ENCODE peak calls at places on chromosomes 5 and 9, in five cellular contexts. B is fibroblast of lung; R is CD8-positive, alpha-beta memory T cell; V is MM.1S; Y is thoracic aorta. N is an unnamed sample.
A peak's percentile ranks its signal among the peaks of the same experiment; 100 is the strongest.

GRCh38 chr5:33894566-33894965 is 2.8 kb upstream of the ADAMTS12 start:
- DNase-seq in V (no peak), B (no peak), Y (no peak), R (no peak), N (no peak)

GRCh38 chr5:89313044-89313443 is 430.1 kb upstream of the MEF2C start:
- DNase-seq in Y (no peak), B (peak; percentile 37), R (no peak), V (peak; percentile 35), N (peak; percentile 74)

GRCh38 chr9:78620764-78621163 is 323.8 kb downstream of the PSAT1 start:
- DNase-seq in R (no peak), B (peak; percentile 60), V (no peak), Y (no peak), N (no peak)

GRCh38 chr5:91434348-91434747 is 51.2 kb upstream of the ARRDC3 start:
- DNase-seq in V (no peak), Y (no peak), B (no peak), R (peak; percentile 35), N (peak; percentile 21)

GRCh38 chr5:168782172-168782571 is 203.0 kb upstream of the PANK3 start:
- DNase-seq in R (no peak), B (no peak), V (no peak), Y (no peak), N (no peak)

GRCh38 chr5:351911-352225 is 30.4 kb downstream of the AHRR start:
- DNase-seq in B (no peak), R (no peak), Y (no peak), V (no peak), N (no peak)

GRCh38 chr9:97553141-97553540 is 51.7 kb downstream of the TMOD1 start:
- DNase-seq in R (no peak), V (no peak), B (no peak), Y (no peak), N (no peak)

GRCh38 chr5:80860934-80861613 is 99.1 kb upstream of the RASGRF2 start:
- DNase-seq in B (no peak), V (no peak), Y (no peak), R (no peak), N (no peak)

GRCh38 chr9:101578378-101578777 is 16.4 kb downstream of the PPP3R2 start:
- DNase-seq in R (no peak), Y (no peak), V (no peak), B (no peak), N (no peak)

GRCh38 chr5:132695956-132696355 is 22.2 kb downstream of the IL4 start:
- DNase-seq in B (no peak), R (no peak), V (no peak), Y (no peak), N (no peak)

GRCh38 chr5:176904276-176904675 is 5.1 kb upstream of the HK3 start:
- DNase-seq in B (no peak), V (no peak), R (no peak), Y (no peak), N (no peak)

GRCh38 chr5:157820593-157821252 is 38.2 kb downstream of the CLINT1 start:
- DNase-seq in R (peak; percentile 29), Y (no peak), B (peak; percentile 75), V (peak; percentile 59), N (peak; percentile 59)

GRCh38 chr5:108324886-108325285 is 57.0 kb downstream of the FBXL17 start:
- DNase-seq in R (no peak), Y (no peak), V (no peak), B (no peak), N (no peak)

GRCh38 chr5:45521067-45521466 is 175.1 kb downstream of the HCN1 start:
- DNase-seq in Y (no peak), V (peak; percentile 62), B (peak; percentile 21), R (no peak), N (no peak)

GRCh38 chr5:138949988-138950387 is 74.9 kb upstream of the LRRTM2 start:
- DNase-seq in V (no peak), B (no peak), R (no peak), Y (no peak), N (no peak)

GRCh38 chr9:108182950-108183381 is 672.8 kb downstream of the ACTL7B start:
- DNase-seq in Y (no peak), B (no peak), V (no peak), R (no peak), N (peak; percentile 78)

GRCh38 chr5:58849995-58850667 is 267.3 kb downstream of the RAB3C start:
- DNase-seq in B (peak; percentile 57), V (peak; percentile 39), Y (no peak), R (no peak), N (peak; percentile 21)

GRCh38 chr5:107425541-107426031 is 245.2 kb downstream of the EFNA5 start:
- DNase-seq in R (no peak), V (no peak), Y (no peak), B (peak; percentile 80), N (no peak)

GRCh38 chr5:59540366-59540765 is 353.2 kb downstream of the PDE4D start:
- DNase-seq in R (no peak), B (no peak), V (no peak), Y (no peak), N (no peak)

GRCh38 chr5:38666668-38667498 is 110.4 kb upstream of the LIFR start:
- DNase-seq in V (no peak), R (no peak), B (peak; percentile 75), Y (no peak), N (peak; percentile 14)

GRCh38 chr9:13429271-13429670 is 149.8 kb upstream of the MPDZ start:
- DNase-seq in R (no peak), B (no peak), V (no peak), Y (no peak), N (no peak)

GRCh38 chr9:130981002-130981760 is 27.8 kb upstream of the LAMC3 start:
- DNase-seq in R (no peak), V (no peak), B (no peak), Y (no peak), N (no peak)

GRCh38 chr9:128870128-128870940 is 11.4 kb downstream of the KYAT1 start:
- DNase-seq in B (no peak), Y (no peak), R (no peak), V (no peak), N (no peak)

GRCh38 chr9:125410522-125410894 is 148.9 kb downstream of the GAPVD1 start:
- DNase-seq in Y (no peak), V (no peak), R (no peak), B (no peak), N (no peak)
- H3K4me3 ChIP-seq in Y (no peak overlapping the region), V (no peak overlapping the region), R (no peak overlapping the region), B (no peak overlapping the region), N (no peak overlapping the region)

GRCh38 chr5:141703133-141703561 is 21.1 kb upstream of the ARAP3 start:
- DNase-seq in R (no peak), V (no peak), Y (no peak), B (peak; percentile 33), N (no peak)
- H3K4me3 ChIP-seq in R (peak overlapping the region; percentile 76), V (no peak overlapping the region), Y (peak overlapping the region; percentile 72), B (peak overlapping the region; percentile 49), N (no peak overlapping the region)

GRCh38 chr5:14187660-14188059 is 44.5 kb downstream of the TRIO start:
- DNase-seq in Y (no peak), R (no peak), V (no peak), B (no peak), N (no peak)

GRCh38 chr5:14188778-14189177 is 45.6 kb downstream of the TRIO start:
- DNase-seq in R (no peak), V (no peak), Y (no peak), B (no peak), N (no peak)

GRCh38 chr5:14190194-14191164 is 47.3 kb downstream of the TRIO start:
- DNase-seq in R (no peak), B (peak; percentile 97), Y (no peak), V (no peak), N (no peak)

GRCh38 chr5:14191325-14191724 is 48.2 kb downstream of the TRIO start:
- DNase-seq in Y (no peak), V (no peak), B (no peak), R (no peak), N (no peak)

GRCh38 chr5:14189680-14190079 is 46.5 kb downstream of the TRIO start:
- DNase-seq in V (no peak), B (no peak), Y (no peak), R (no peak), N (no peak)
- H3K4me3 ChIP-seq in V (no peak overlapping the region), B (no peak overlapping the region), Y (peak overlapping the region; percentile 35), R (no peak overlapping the region), N (no peak overlapping the region)

GRCh38 chr5:13251623-13252367 is 692.7 kb downstream of the DNAH5 start:
- DNase-seq in R (no peak), V (no peak), Y (no peak), B (no peak), N (no peak)
- H3K4me3 ChIP-seq in R (no peak overlapping the region), V (no peak overlapping the region), Y (no peak overlapping the region), B (no peak overlapping the region), N (no peak overlapping the region)

GRCh38 chr9:33782395-33783152 is 12.8 kb upstream of the PRSS3 start:
- DNase-seq in V (no peak), R (no peak), B (peak; percentile 77), Y (no peak), N (no peak)
- H3K4me3 ChIP-seq in V (no peak overlapping the region), R (no peak overlapping the region), B (no peak overlapping the region), Y (no peak overlapping the region), N (no peak overlapping the region)

DNA sequence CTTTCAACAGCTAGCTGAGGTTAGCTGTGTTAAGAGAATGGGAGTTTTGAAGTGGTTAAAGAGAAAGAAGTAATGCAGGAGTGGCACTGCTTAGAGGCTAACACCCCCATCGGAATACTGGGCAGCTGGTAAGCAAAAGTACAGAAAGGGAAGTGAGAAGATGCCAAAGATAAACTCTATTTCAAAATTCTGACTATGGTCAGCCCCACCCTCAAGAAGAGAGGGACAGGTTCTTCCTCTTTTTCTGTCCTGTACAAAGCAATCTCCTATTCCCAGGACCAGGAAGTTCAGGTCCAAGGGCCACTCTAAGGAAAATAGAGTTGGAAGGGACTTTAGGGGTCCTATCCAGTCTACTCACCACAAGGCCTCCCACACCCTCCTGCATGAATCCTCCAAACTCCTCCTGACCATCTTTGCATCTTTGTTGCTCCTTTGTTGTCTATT is 45.9 kb upstream of the JAK2 start:
- DNase-seq in R (no peak), Y (no peak), V (peak; percentile 78), B (no peak), N (peak; percentile 89)
- H3K4me3 ChIP-seq in R (no peak overlapping the region), Y (no peak overlapping the region), V (no peak overlapping the region), B (no peak overlapping the region), N (no peak overlapping the region)

GRCh38 chr5:159104058-159104651 is 4.4 kb upstream of the EBF1 start:
- DNase-seq in R (no peak), V (no peak), B (peak; percentile 62), Y (no peak), N (peak; percentile 70)

GRCh38 chr5:159101689-159102088 is 2.0 kb upstream of the EBF1 start:
- DNase-seq in B (no peak), R (no peak), Y (no peak), V (no peak), N (peak; percentile 52)

GRCh38 chr5:159100928-159101646 is 1.4 kb upstream of the EBF1 start:
- DNase-seq in R (no peak), Y (no peak), B (no peak), V (no peak), N (peak; percentile 50)

GRCh38 chr5:159103086-159103485 is 3.4 kb upstream of the EBF1 start:
- DNase-seq in B (no peak), R (no peak), Y (no peak), V (no peak), N (no peak)

GRCh38 chr5:159102294-159102934 is 2.7 kb upstream of the EBF1 start:
- DNase-seq in V (no peak), Y (no peak), B (no peak), R (no peak), N (no peak)
- H3K4me3 ChIP-seq in V (no peak overlapping the region), Y (peak overlapping the region; percentile 73), B (no peak overlapping the region), R (no peak overlapping the region), N (peak overlapping the region; percentile 76)

GRCh38 chr5:119269061-119269579 is 86.7 kb upstream of the TNFAIP8 start:
- DNase-seq in Y (no peak), R (peak; percentile 53), B (peak; percentile 37), V (peak; percentile 68), N (peak; percentile 77)
- H3K4me3 ChIP-seq in Y (peak overlapping the region; percentile 91), R (peak overlapping the region; percentile 76), B (peak overlapping the region; percentile 92), V (peak overlapping the region; percentile 85), N (peak overlapping the region; percentile 80)

N was measured in GM12865.